ENCODE peak calls at places on chromosomes 2 and 18, in eight cellular contexts. T is HCT116, N is A549, A is IMR-90, M is ovary, U is right lobe of liver, J is transverse colon, E is uterus. P is an unnamed sample.
A peak's percentile ranks its signal among the peaks of the same experiment; 100 is the strongest.

GRCh38 chr18:74328196-74328595 is 12.6 kb downstream of the C18orf63 start:
- DNase-seq in A (no peak), T (no peak), M (no peak), U (no peak), J (no peak), E (no peak), N (no peak), P (no peak)

GRCh38 chr2:144504191-144504590 is 15.7 kb downstream of the ZEB2 start:
- DNase-seq in E (no peak), U (no peak), M (no peak), A (no peak), T (no peak), N (no peak), J (no peak), P (no peak)

GRCh38 chr2:69781321-69782248 is 39.7 kb downstream of the ANXA4 start:
- DNase-seq in M (no peak), E (no peak), N (peak; percentile 91), T (no peak), J (peak; percentile 47), U (peak; percentile 38), A (no peak), P (no peak)

GRCh38 chr18:42931501-42931900 is 184.0 kb downstream of the RIT2 start:
- DNase-seq in J (no peak), T (no peak), A (peak; percentile 25), N (no peak), M (no peak), E (no peak), U (no peak), P (no peak)

GRCh38 chr18:59927246-59927825 is 27.5 kb downstream of the PMAIP1 start:
- DNase-seq in U (no peak), A (peak; percentile 66), J (no peak), T (no peak), M (no peak), N (no peak), E (no peak), P (no peak)

GRCh38 chr2:32310577-32310976 is 32.9 kb downstream of the YIPF4 start:
- DNase-seq in U (no peak), M (no peak), N (no peak), A (no peak), T (no peak), J (no peak), E (no peak), P (no peak)

GRCh38 chr2:168671932-168672331 is 130.5 kb upstream of the NOSTRIN start:
- DNase-seq in U (no peak), E (no peak), M (no peak), N (no peak), T (no peak), A (peak; percentile 75), J (no peak), P (no peak)

GRCh38 chr2:199464614-199465352 is 7.0 kb upstream of the SATB2 start:
- DNase-seq in E (no peak), M (no peak), N (no peak), T (no peak), U (no peak), A (no peak), J (peak; percentile 44), P (no peak)

DNA sequence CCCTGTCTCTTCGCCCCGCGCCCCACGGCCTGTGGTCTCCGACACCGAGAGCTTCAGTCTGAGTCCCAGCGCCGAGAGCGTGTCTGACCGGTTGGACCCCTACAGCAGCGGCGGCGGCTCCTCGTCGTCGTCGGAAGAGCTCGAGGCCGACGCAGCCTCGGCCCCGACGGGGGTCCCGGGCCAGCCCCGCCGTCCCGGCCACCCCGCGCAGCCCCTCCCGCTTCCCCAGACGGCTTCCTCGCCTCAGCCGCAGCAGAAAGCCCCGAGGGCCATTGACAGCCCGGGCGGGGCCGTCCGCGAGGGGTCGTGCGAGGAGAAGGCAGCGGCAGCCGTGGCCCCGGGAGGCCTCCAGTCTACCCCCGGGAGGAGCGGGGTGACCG is 1.3 kb downstream of the PHLPP1 start:
- DNase-seq in N (peak; percentile 21), A (no peak), J (peak; percentile 63), M (peak; percentile 68), T (no peak), U (peak; percentile 75), E (peak; percentile 46), P (no peak)
- TF ChIP-seq POLR2A in N (no peak), A (no peak), J (no peak), M (no peak), T (no peak), U (no peak), E (no peak), P (no peak)

GRCh38 chr18:3511980-3512379 is 62.0 kb downstream of the TGIF1 start:
- DNase-seq in E (no peak), A (peak; percentile 68), J (no peak), N (peak; percentile 23), M (no peak), U (no peak), T (no peak), P (no peak)

GRCh38 chr18:3510024-3510423 is 60.1 kb downstream of the TGIF1 start:
- DNase-seq in A (no peak), T (no peak), J (no peak), M (no peak), E (no peak), U (no peak), N (no peak), P (no peak)

GRCh38 chr18:3504637-3505036 is 54.7 kb downstream of the TGIF1 start:
- DNase-seq in M (no peak), T (no peak), N (no peak), E (no peak), A (no peak), U (no peak), J (no peak), P (no peak)

GRCh38 chr18:3510896-3511295 is 60.9 kb downstream of the TGIF1 start:
- DNase-seq in J (no peak), T (no peak), M (no peak), U (no peak), A (no peak), N (no peak), E (no peak), P (no peak)

GRCh38 chr18:3508576-3509559 is 58.9 kb downstream of the TGIF1 start:
- DNase-seq in U (no peak), E (no peak), N (no peak), J (no peak), M (no peak), A (no peak), T (no peak), P (no peak)
- H3K4me3 ChIP-seq in U (no peak overlapping the region), E (no peak overlapping the region), N (no peak overlapping the region), J (no peak overlapping the region), M (no peak overlapping the region), A (no peak overlapping the region), T (no peak overlapping the region), P (no peak overlapping the region)

GRCh38 chr18:63850010-63850409 is 37.5 kb upstream of the SERPINB2 start:
- DNase-seq in E (no peak), M (no peak), J (no peak), T (peak; percentile 32), A (peak; percentile 31), N (peak; percentile 62), U (no peak), P (no peak)
- TF ChIP-seq CTCF in E (no peak), M (no peak), J (no peak), T (peak; percentile 72), A (peak; percentile 53), N (peak; percentile 31), U (peak; percentile 39), P (no peak)

GRCh38 chr2:203706403-203706802 is at the start of gene CD28:
- DNase-seq in T (no peak), U (peak; percentile 39), N (no peak), J (peak; percentile 84), A (no peak), M (no peak), E (no peak), P (peak; percentile 29)
- TF ChIP-seq POLR2A in T (no peak), U (no peak), N (no peak), J (peak; percentile 59), A (no peak), M (no peak), E (no peak), P (no peak)

GRCh38 chr2:148816176-148816575 is 58.9 kb upstream of the KIF5C start:
- DNase-seq in A (no peak), T (no peak), U (no peak), J (no peak), N (no peak), E (no peak), M (no peak), P (no peak)

GRCh38 chr2:148814143-148814852 is 60.7 kb upstream of the KIF5C start:
- DNase-seq in N (no peak), A (peak; percentile 64), T (no peak), M (no peak), U (no peak), J (peak; percentile 26), E (no peak), P (no peak)

GRCh38 chr2:148817210-148817708 is 57.8 kb upstream of the KIF5C start:
- DNase-seq in T (no peak), J (no peak), E (no peak), U (no peak), A (no peak), M (no peak), N (no peak), P (no peak)

GRCh38 chr2:148813603-148814065 is 61.4 kb upstream of the KIF5C start:
- DNase-seq in E (no peak), U (no peak), N (no peak), A (no peak), J (peak; percentile 25), T (no peak), M (no peak), P (no peak)

DNA sequence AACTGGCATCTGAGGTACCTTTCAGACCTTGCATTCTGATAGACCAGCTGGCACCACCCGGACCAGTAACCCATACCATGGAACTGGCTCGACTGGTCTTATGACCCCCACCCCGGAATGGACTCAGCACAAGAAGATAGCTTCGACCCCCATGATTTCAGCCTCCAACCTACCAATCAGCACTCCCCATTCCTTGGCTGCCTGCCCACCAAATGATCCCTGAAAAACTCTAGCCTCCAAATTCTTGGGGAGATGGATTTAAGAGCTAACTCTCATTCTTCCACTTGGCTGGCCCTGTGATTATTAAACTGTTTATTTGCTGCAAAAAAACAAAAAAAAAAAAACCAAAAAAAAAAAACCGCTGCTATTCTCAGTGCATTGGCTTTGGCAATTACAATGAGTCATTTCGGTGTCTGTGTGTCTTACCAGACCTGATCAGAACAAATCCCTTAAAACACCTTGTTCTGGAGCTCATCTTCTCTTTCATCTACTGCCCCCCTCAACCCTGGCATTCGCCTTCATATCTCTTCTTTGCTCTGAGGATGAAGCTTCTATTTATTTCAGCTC is 60.1 kb upstream of the KIF5C start:
- DNase-seq in N (no peak), A (peak; percentile 29), J (peak; percentile 20), E (no peak), T (no peak), U (no peak), M (peak; percentile 40), P (no peak)
- H3K4me3 ChIP-seq in N (no peak overlapping the region), A (no peak overlapping the region), J (no peak overlapping the region), E (no peak overlapping the region), T (no peak overlapping the region), U (no peak overlapping the region), M (no peak overlapping the region), P (no peak overlapping the region)